ENCODE peak calls at places on chromosomes 16 and 17, in five cellular contexts. X is stimulated activated CD4-positive, alpha-beta T cell treated with anti-CD3 and anti-CD28 coated beads, Interleukin-15, amount 100 ng/mL, for 24 hours; W is ureter; D is AG08395; E is upper lobe of right lung. Q is an unnamed sample.
A peak's percentile ranks its signal among the peaks of the same experiment; 100 is the strongest.

GRCh38 chr17:81888988-81889595 is 2.3 kb downstream of the ALYREF start:
- DNase-seq in X (no peak), W (no peak), D (no peak), E (no peak), Q (no peak)

GRCh38 chr17:27217631-27218030 is 76.3 kb upstream of the WSB1 start:
- DNase-seq in X (no peak), W (no peak), D (no peak), E (no peak), Q (no peak)

GRCh38 chr17:10120749-10121148 is 77.7 kb downstream of the GAS7 start:
- DNase-seq in X (no peak), W (no peak), D (no peak), E (peak; percentile 54), Q (no peak)

GRCh38 chr17:79023886-79024771 is at the start of gene C1QTNF1:
- DNase-seq in X (peak; percentile 60), W (no peak), D (no peak), E (peak; percentile 75), Q (peak; percentile 58)

GRCh38 chr16:67236551-67237395 is 9.8 kb downstream of the TMEM208 start:
- DNase-seq in X (peak; percentile 82), W (no peak), D (peak; percentile 86), E (peak; percentile 78), Q (peak; percentile 90)

GRCh38 chr16:57795431-57795878 is 6.8 kb downstream of the KIFC3 start:
- DNase-seq in X (peak; percentile 45), W (no peak), D (peak; percentile 63), E (no peak), Q (peak; percentile 24)

GRCh38 chr16:66473654-66474519 is 46.8 kb downstream of the BEAN1 start:
- DNase-seq in X (no peak), W (peak; percentile 33), D (no peak), E (no peak), Q (no peak)

GRCh38 chr16:16101585-16101984 is 121.7 kb downstream of the ABCC6 start:
- DNase-seq in X (no peak), W (no peak), D (no peak), E (no peak), Q (no peak)

GRCh38 chr16:19294156-19294649 is 8.7 kb downstream of the CLEC19A start:
- DNase-seq in X (peak; percentile 74), W (peak; percentile 53), D (no peak), E (peak; percentile 81), Q (peak; percentile 34)

GRCh38 chr17:4678448-4679026 is 25.4 kb downstream of the PELP1 start:
- DNase-seq in X (peak; percentile 52), W (no peak), D (peak; percentile 82), E (no peak), Q (peak; percentile 50)

GRCh38 chr16:23245268-23245667 is 56.8 kb upstream of the SCNN1B start:
- DNase-seq in X (no peak), W (no peak), D (no peak), E (no peak), Q (no peak)

GRCh38 chr17:67602974-67603373 is 114.8 kb upstream of the NOL11 start:
- DNase-seq in X (peak; percentile 45), W (no peak), D (peak; percentile 47), E (no peak), Q (peak; percentile 37)

GRCh38 chr17:79559111-79559887 is 51.6 kb downstream of the RBFOX3 start:
- DNase-seq in X (no peak), W (no peak), D (no peak), E (no peak), Q (no peak)

GRCh38 chr16:13529193-13529982 is 390.6 kb upstream of the ERCC4 start:
- DNase-seq in X (no peak), W (no peak), D (no peak), E (no peak), Q (no peak)

GRCh38 chr16:1336619-1337018 is 3.2 kb downstream of the BAIAP3 start:
- DNase-seq in X (no peak), W (no peak), D (no peak), E (no peak), Q (no peak)

GRCh38 chr17:64118452-64118979 is 11.4 kb downstream of the ERN1 start:
- DNase-seq in X (no peak), W (no peak), D (no peak), E (peak; percentile 73), Q (no peak)

Q was measured in stimulated activated naive CD8-positive, alpha-beta T cell treated with anti-CD3 and anti-CD28 coated beads, Interleukin-15, Interleukin-2, amounts not matched to agents 100 U/mL and 50 U/mL, for 24 hours.